ENCODE peak calls at places on chromosome 7, in nine cellular contexts. One of them, this sample, is unnamed.

GRCh38 chr7:150401424-150401790 is 22.3 kb downstream of the ZNF775 start:
- ATAC-seq in activated T-cell treated with anti-CD3 and anti-CD28 coated beads, Interleukin-2, amount 50 U/mL, for 4 hours: no peak
- ATAC-seq in aorta: no peak
- ATAC-seq in activated naive CD8-positive, alpha-beta T cell treated with anti-CD3 and anti-CD28 coated beads, Interleukin-2, amount 50 U/mL, for 24 hours: no peak
- ATAC-seq in Panc1: no peak
- ATAC-seq in activated CD4-positive, alpha-beta T cell treated with anti-CD3 and anti-CD28 coated beads for 36 hours: no peak
- ATAC-seq in CD4-positive, CD25-positive, alpha-beta regulatory T cell: no peak
- ATAC-seq in left cardiac atrium: no peak
- ATAC-seq in left lung: no peak
- ATAC-seq in this sample: no peak

GRCh38 chr7:29099896-29100847 is 46.2 kb downstream of the CPVL start:
- ATAC-seq in activated T-cell treated with anti-CD3 and anti-CD28 coated beads, Interleukin-2, amount 50 U/mL, for 4 hours: no peak
- ATAC-seq in aorta: peak; percentile 23
- ATAC-seq in activated naive CD8-positive, alpha-beta T cell treated with anti-CD3 and anti-CD28 coated beads, Interleukin-2, amount 50 U/mL, for 24 hours: no peak
- ATAC-seq in Panc1: no peak
- ATAC-seq in activated CD4-positive, alpha-beta T cell treated with anti-CD3 and anti-CD28 coated beads for 36 hours: no peak
- ATAC-seq in CD4-positive, CD25-positive, alpha-beta regulatory T cell: no peak
- ATAC-seq in left cardiac atrium: no peak
- ATAC-seq in left lung: peak; percentile 71
- ATAC-seq in this sample: no peak

GRCh38 chr7:22183522-22184280 is 173.3 kb downstream of the RAPGEF5 start:
- ATAC-seq in activated T-cell treated with anti-CD3 and anti-CD28 coated beads, Interleukin-2, amount 50 U/mL, for 4 hours: no peak
- ATAC-seq in aorta: no peak
- ATAC-seq in activated naive CD8-positive, alpha-beta T cell treated with anti-CD3 and anti-CD28 coated beads, Interleukin-2, amount 50 U/mL, for 24 hours: no peak
- ATAC-seq in Panc1: no peak
- ATAC-seq in activated CD4-positive, alpha-beta T cell treated with anti-CD3 and anti-CD28 coated beads for 36 hours: no peak
- ATAC-seq in CD4-positive, CD25-positive, alpha-beta regulatory T cell: no peak
- ATAC-seq in left cardiac atrium: no peak
- ATAC-seq in left lung: no peak
- ATAC-seq in this sample: no peak

GRCh38 chr7:130369110-130369711 is 11.1 kb upstream of the CPA1 start:
- ATAC-seq in activated T-cell treated with anti-CD3 and anti-CD28 coated beads, Interleukin-2, amount 50 U/mL, for 4 hours: peak; percentile 19
- ATAC-seq in aorta: no peak
- ATAC-seq in activated naive CD8-positive, alpha-beta T cell treated with anti-CD3 and anti-CD28 coated beads, Interleukin-2, amount 50 U/mL, for 24 hours: no peak
- ATAC-seq in Panc1: no peak
- ATAC-seq in activated CD4-positive, alpha-beta T cell treated with anti-CD3 and anti-CD28 coated beads for 36 hours: peak; percentile 30
- ATAC-seq in CD4-positive, CD25-positive, alpha-beta regulatory T cell: no peak
- ATAC-seq in left cardiac atrium: peak; percentile 68
- ATAC-seq in left lung: peak; percentile 24
- ATAC-seq in this sample: peak; percentile 50

GRCh38 chr7:45036801-45037200 is 36.8 kb downstream of the CCM2 start:
- ATAC-seq in activated T-cell treated with anti-CD3 and anti-CD28 coated beads, Interleukin-2, amount 50 U/mL, for 4 hours: peak; percentile 78
- ATAC-seq in aorta: no peak
- ATAC-seq in activated naive CD8-positive, alpha-beta T cell treated with anti-CD3 and anti-CD28 coated beads, Interleukin-2, amount 50 U/mL, for 24 hours: peak; percentile 77
- ATAC-seq in Panc1: no peak
- ATAC-seq in activated CD4-positive, alpha-beta T cell treated with anti-CD3 and anti-CD28 coated beads for 36 hours: peak; percentile 65
- ATAC-seq in CD4-positive, CD25-positive, alpha-beta regulatory T cell: no peak
- ATAC-seq in left cardiac atrium: no peak
- ATAC-seq in left lung: no peak
- ATAC-seq in this sample: peak; percentile 80

GRCh38 chr7:127230192-127230925 is 22.4 kb downstream of the GRM8 start:
- ATAC-seq in activated T-cell treated with anti-CD3 and anti-CD28 coated beads, Interleukin-2, amount 50 U/mL, for 4 hours: no peak
- ATAC-seq in aorta: no peak
- ATAC-seq in activated naive CD8-positive, alpha-beta T cell treated with anti-CD3 and anti-CD28 coated beads, Interleukin-2, amount 50 U/mL, for 24 hours: no peak
- ATAC-seq in Panc1: no peak
- ATAC-seq in activated CD4-positive, alpha-beta T cell treated with anti-CD3 and anti-CD28 coated beads for 36 hours: no peak
- ATAC-seq in CD4-positive, CD25-positive, alpha-beta regulatory T cell: no peak
- ATAC-seq in left cardiac atrium: no peak
- ATAC-seq in left lung: no peak
- ATAC-seq in this sample: no peak

GRCh38 chr7:42461537-42461936 is 224.5 kb upstream of the GLI3 start:
- ATAC-seq in activated T-cell treated with anti-CD3 and anti-CD28 coated beads, Interleukin-2, amount 50 U/mL, for 4 hours: no peak
- ATAC-seq in aorta: no peak
- ATAC-seq in activated naive CD8-positive, alpha-beta T cell treated with anti-CD3 and anti-CD28 coated beads, Interleukin-2, amount 50 U/mL, for 24 hours: no peak
- ATAC-seq in Panc1: no peak
- ATAC-seq in activated CD4-positive, alpha-beta T cell treated with anti-CD3 and anti-CD28 coated beads for 36 hours: no peak
- ATAC-seq in CD4-positive, CD25-positive, alpha-beta regulatory T cell: no peak
- ATAC-seq in left cardiac atrium: no peak
- ATAC-seq in left lung: no peak
- ATAC-seq in this sample: no peak

GRCh38 chr7:91091631-91092030 is 172.6 kb upstream of the FZD1 start:
- ATAC-seq in activated T-cell treated with anti-CD3 and anti-CD28 coated beads, Interleukin-2, amount 50 U/mL, for 4 hours: no peak
- ATAC-seq in aorta: no peak
- ATAC-seq in activated naive CD8-positive, alpha-beta T cell treated with anti-CD3 and anti-CD28 coated beads, Interleukin-2, amount 50 U/mL, for 24 hours: no peak
- ATAC-seq in Panc1: no peak
- ATAC-seq in activated CD4-positive, alpha-beta T cell treated with anti-CD3 and anti-CD28 coated beads for 36 hours: no peak
- ATAC-seq in CD4-positive, CD25-positive, alpha-beta regulatory T cell: no peak
- ATAC-seq in left cardiac atrium: no peak
- ATAC-seq in left lung: no peak
- ATAC-seq in this sample: no peak

GRCh38 chr7:137462847-137463246 is 119.3 kb upstream of the PTN start:
- ATAC-seq in activated T-cell treated with anti-CD3 and anti-CD28 coated beads, Interleukin-2, amount 50 U/mL, for 4 hours: no peak
- ATAC-seq in aorta: no peak
- ATAC-seq in activated naive CD8-positive, alpha-beta T cell treated with anti-CD3 and anti-CD28 coated beads, Interleukin-2, amount 50 U/mL, for 24 hours: no peak
- ATAC-seq in Panc1: no peak
- ATAC-seq in activated CD4-positive, alpha-beta T cell treated with anti-CD3 and anti-CD28 coated beads for 36 hours: peak; percentile 30
- ATAC-seq in CD4-positive, CD25-positive, alpha-beta regulatory T cell: no peak
- ATAC-seq in left cardiac atrium: no peak
- ATAC-seq in left lung: no peak
- ATAC-seq in this sample: no peak

GRCh38 chr7:157944734-157945291 is 608.0 kb downstream of the DNAJB6 start:
- ATAC-seq in activated T-cell treated with anti-CD3 and anti-CD28 coated beads, Interleukin-2, amount 50 U/mL, for 4 hours: no peak
- ATAC-seq in aorta: no peak
- ATAC-seq in activated naive CD8-positive, alpha-beta T cell treated with anti-CD3 and anti-CD28 coated beads, Interleukin-2, amount 50 U/mL, for 24 hours: no peak
- ATAC-seq in Panc1: no peak
- ATAC-seq in activated CD4-positive, alpha-beta T cell treated with anti-CD3 and anti-CD28 coated beads for 36 hours: no peak
- ATAC-seq in CD4-positive, CD25-positive, alpha-beta regulatory T cell: no peak
- ATAC-seq in left cardiac atrium: no peak
- ATAC-seq in left lung: no peak
- ATAC-seq in this sample: no peak

GRCh38 chr7:156903232-156903909 is 10.4 kb upstream of the LMBR1 start:
- ATAC-seq in activated T-cell treated with anti-CD3 and anti-CD28 coated beads, Interleukin-2, amount 50 U/mL, for 4 hours: peak; percentile 82
- ATAC-seq in aorta: peak; percentile 38
- ATAC-seq in activated naive CD8-positive, alpha-beta T cell treated with anti-CD3 and anti-CD28 coated beads, Interleukin-2, amount 50 U/mL, for 24 hours: peak; percentile 75
- ATAC-seq in Panc1: peak; percentile 55
- ATAC-seq in activated CD4-positive, alpha-beta T cell treated with anti-CD3 and anti-CD28 coated beads for 36 hours: peak; percentile 81
- ATAC-seq in CD4-positive, CD25-positive, alpha-beta regulatory T cell: peak; percentile 89
- ATAC-seq in left cardiac atrium: peak; percentile 74
- ATAC-seq in left lung: peak; percentile 57
- ATAC-seq in this sample: peak; percentile 46

GRCh38 chr7:23456093-23456492 is 14.2 kb downstream of the IGF2BP3 start:
- ATAC-seq in activated T-cell treated with anti-CD3 and anti-CD28 coated beads, Interleukin-2, amount 50 U/mL, for 4 hours: no peak
- ATAC-seq in aorta: no peak
- ATAC-seq in activated naive CD8-positive, alpha-beta T cell treated with anti-CD3 and anti-CD28 coated beads, Interleukin-2, amount 50 U/mL, for 24 hours: no peak
- ATAC-seq in Panc1: no peak
- ATAC-seq in activated CD4-positive, alpha-beta T cell treated with anti-CD3 and anti-CD28 coated beads for 36 hours: no peak
- ATAC-seq in CD4-positive, CD25-positive, alpha-beta regulatory T cell: no peak
- ATAC-seq in left cardiac atrium: no peak
- ATAC-seq in left lung: no peak
- ATAC-seq in this sample: no peak